ENCODE peak calls at places on chromosomes 12 and 14, in six cellular contexts. A is GM06990; K is esophagus squamous epithelium; W is OCI-LY7; M is CD8-positive, alpha-beta T cell; G is epithelial cell of esophagus. I is an unnamed sample.

GRCh38 chr14:102537981-102538597 is 28.5 kb upstream of the ANKRD9 start:
- DNase-seq in A (no peak), K (no peak), W (no peak), M (no peak), G (no peak), I (no peak)

GRCh38 chr12:24605916-24606315 is 343.0 kb downstream of the BCAT1 start:
- DNase-seq in A (no peak), K (no peak), W (no peak), M (no peak), G (no peak), I (no peak)

GRCh38 chr12:105928436-105928835 is 210.3 kb downstream of the NUAK1 start:
- DNase-seq in A (no peak), K (no peak), W (no peak), M (no peak), G (peak; percentile 99), I (no peak)

GRCh38 chr12:107491856-107492255 is 193.7 kb upstream of the PWP1 start:
- DNase-seq in A (no peak), K (no peak), W (no peak), M (no peak), G (no peak), I (no peak)

GRCh38 chr14:90454041-90455000 is 57.5 kb downstream of the CALM1 start:
- DNase-seq in A (no peak), K (no peak), W (peak; percentile 16), M (no peak), G (peak; percentile 85), I (no peak)

GRCh38 chr12:95763809-95764253 is 26.7 kb downstream of the NTN4 start:
- DNase-seq in A (no peak), K (no peak), W (no peak), M (no peak), G (peak; percentile 95), I (no peak)

GRCh38 chr14:22428681-22429315 is 160.2 kb downstream of the DAD1 start:
- DNase-seq in A (no peak), K (no peak), W (no peak), M (no peak), G (peak; percentile 22), I (no peak)

GRCh38 chr12:12331896-12332295 is 18.1 kb downstream of the MANSC1 start:
- DNase-seq in A (no peak), K (no peak), W (no peak), M (no peak), G (peak; percentile 83), I (no peak)

GRCh38 chr12:105590571-105590970 is 260.1 kb downstream of the C12orf75 start:
- DNase-seq in A (no peak), K (no peak), W (no peak), M (no peak), G (peak; percentile 84), I (no peak)

GRCh38 chr14:45177081-45177480 is 41.4 kb downstream of the FANCM start:
- DNase-seq in A (no peak), K (no peak), W (no peak), M (no peak), G (peak; percentile 92), I (no peak)

GRCh38 chr14:22597265-22597664 is 835 bp upstream of the ABHD4 start:
- DNase-seq in A (no peak), K (no peak), W (no peak), M (no peak), G (no peak), I (no peak)

GRCh38 chr12:26830783-26831601 is 2.0 kb downstream of the ITPR2 start:
- DNase-seq in A (no peak), K (no peak), W (peak; percentile 31), M (no peak), G (no peak), I (no peak)

GRCh38 chr12:26830358-26830757 is 2.6 kb downstream of the ITPR2 start:
- DNase-seq in A (no peak), K (no peak), W (no peak), M (no peak), G (no peak), I (no peak)

GRCh38 chr12:26833692-26834168 is 736 bp upstream of the ITPR2 start:
- DNase-seq in A (peak; percentile 48), K (no peak), W (peak; percentile 85), M (peak; percentile 64), G (no peak), I (peak; percentile 77)

GRCh38 chr12:26831959-26832816 is 806 bp downstream of the ITPR2 start:
- DNase-seq in A (peak; percentile 83), K (no peak), W (peak; percentile 89), M (peak; percentile 78), G (peak; percentile 76), I (peak; percentile 85)

GRCh38 chr12:26832817-26833691 is at the start of gene ITPR2:
- DNase-seq in A (peak; percentile 94), K (peak; percentile 38), W (peak; percentile 95), M (peak; percentile 95), G (peak; percentile 93), I (peak; percentile 100)
- TF ChIP-seq CTCF in A (no peak), K (peak; percentile 32), W (peak; percentile 41), M (no peak), G (no peak), I (peak; percentile 45)

GRCh38 chr14:20682127-20682434 is 2.3 kb upstream of the RNASE4 start:
- DNase-seq in A (no peak), K (no peak), W (no peak), M (no peak), G (no peak), I (no peak)
- TF ChIP-seq CTCF in A (no peak), K (no peak), W (no peak), M (no peak), G (peak; percentile 13), I (no peak)

DNA sequence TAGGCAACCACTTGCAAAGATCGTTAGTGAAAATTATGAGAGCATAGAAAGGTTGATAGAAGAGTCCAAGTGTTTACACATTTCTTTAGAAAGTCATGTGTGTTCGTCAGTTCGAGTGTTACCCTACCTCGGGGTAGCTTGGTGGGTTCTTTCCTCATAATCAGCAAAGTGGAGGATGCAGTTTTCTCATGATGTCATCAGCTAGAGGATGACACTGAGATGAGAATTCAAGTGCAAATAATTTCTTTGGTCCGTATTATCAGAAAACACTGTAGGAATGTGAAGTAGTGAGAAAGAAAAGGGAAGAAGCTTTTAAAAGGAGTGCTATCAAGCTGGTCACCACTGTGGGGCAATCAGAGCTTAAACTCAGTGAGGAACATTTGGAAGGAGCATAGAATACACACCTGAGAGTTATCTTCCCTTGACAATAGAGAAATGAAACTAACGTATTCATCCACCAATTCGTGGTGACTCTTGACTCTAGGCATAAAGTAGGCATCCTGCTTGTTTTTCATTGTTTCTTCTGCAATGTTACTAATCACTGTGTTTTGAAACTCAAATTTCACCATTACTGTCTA is 1340.9 kb upstream of the TMEM132C start:
- DNase-seq in A (no peak), K (no peak), W (peak; percentile 12), M (no peak), G (peak; percentile 3), I (no peak)
- TF ChIP-seq CTCF in A (peak; percentile 6), K (no peak), W (peak; percentile 35), M (no peak), G (peak; percentile 4), I (no peak)

DNA sequence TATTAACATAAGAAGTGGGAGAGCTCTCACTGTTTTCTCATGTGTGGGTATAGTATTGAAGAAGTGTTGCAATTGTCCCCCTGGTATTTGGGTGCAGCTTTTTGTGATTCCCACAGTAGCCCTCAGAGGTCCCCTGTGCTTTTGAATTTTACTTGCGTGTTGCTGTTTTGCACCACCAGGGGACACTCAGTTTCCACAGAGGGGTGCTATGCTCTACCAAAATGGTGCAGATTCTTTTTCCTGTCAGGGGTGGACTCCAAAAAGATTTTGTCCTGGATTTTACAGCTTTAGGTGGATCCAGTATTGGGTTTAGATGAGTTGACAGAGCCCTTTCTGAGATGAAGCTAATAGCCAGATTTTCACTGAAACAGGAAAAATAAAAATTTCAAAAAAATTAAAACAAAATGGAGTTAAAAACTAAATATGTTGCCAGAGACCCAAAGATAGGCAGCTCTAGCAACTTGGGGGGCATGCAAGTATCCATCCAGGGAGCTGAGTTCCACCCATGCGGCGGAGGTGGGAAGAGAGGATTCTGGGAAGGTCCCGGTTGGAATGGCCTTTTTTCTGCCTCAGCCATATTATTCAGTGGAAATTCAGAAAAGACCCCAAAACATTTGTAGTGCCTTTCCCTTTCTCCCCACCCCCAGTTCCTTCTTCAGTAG is 50.2 kb downstream of the TTLL5 start:
- DNase-seq in A (no peak), K (no peak), W (peak; percentile 32), M (no peak), G (peak; percentile 67), I (peak; percentile 45)
- TF ChIP-seq CTCF in A (peak; percentile 85), K (peak; percentile 69), W (peak; percentile 74), M (peak; percentile 33), G (peak; percentile 90), I (peak; percentile 51)

GRCh38 chr12:109880938-109881337 is 597 bp upstream of the GLTP start:
- DNase-seq in A (no peak), K (no peak), W (no peak), M (no peak), G (peak; percentile 38), I (no peak)

GRCh38 chr12:109879332-109880048 is 851 bp downstream of the GLTP start:
- DNase-seq in A (no peak), K (no peak), W (no peak), M (no peak), G (no peak), I (no peak)

GRCh38 chr12:109878749-109879148 is 1.6 kb downstream of the GLTP start:
- DNase-seq in A (no peak), K (no peak), W (no peak), M (no peak), G (peak; percentile 44), I (no peak)

GRCh38 chr12:109881752-109882151 is 1.4 kb upstream of the GLTP start:
- DNase-seq in A (no peak), K (no peak), W (no peak), M (no peak), G (peak; percentile 79), I (no peak)

GRCh38 chr12:109880049-109880931 is at the start of gene GLTP:
- DNase-seq in A (peak; percentile 92), K (no peak), W (peak; percentile 94), M (peak; percentile 95), G (peak; percentile 91), I (peak; percentile 98)
- TF ChIP-seq CTCF in A (no peak), K (peak; percentile 95), W (peak; percentile 57), M (peak; percentile 48), G (no peak), I (peak; percentile 92)

DNA sequence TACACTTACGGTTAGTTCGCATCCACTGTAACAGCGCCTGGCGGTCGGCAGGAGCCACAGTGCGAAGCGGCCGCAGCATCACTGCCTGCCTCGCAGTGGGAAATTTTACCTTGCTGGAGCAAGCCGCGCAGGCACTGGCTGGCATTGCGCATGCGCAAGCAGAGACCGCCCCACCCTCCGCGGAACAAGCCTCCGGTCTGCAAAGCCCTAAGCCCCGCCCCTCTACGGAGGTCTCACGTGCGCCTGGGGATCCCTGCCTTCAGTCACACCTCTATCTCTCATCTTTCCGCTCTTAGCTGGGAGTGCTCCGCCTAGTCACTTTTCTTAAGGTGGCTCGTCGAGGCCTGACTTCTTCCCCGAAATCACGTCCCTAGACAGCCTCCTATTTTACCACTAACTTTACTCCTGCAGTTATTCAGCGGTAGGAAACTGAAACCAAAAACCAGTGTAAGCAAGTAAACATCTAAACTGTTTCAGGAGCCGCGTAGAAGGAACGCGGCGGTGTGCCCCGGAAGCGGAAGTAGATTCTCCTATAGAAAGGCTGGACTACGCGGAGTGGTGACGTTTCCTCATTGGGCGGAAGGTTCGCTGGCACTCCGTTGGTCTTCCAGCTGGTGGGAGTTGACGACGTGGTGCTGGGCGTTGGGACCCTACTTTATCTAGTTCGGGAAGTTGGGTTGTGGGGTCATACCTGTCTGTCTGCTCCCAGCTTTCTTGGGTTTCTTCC is at the start of gene SRP54:
- DNase-seq in A (peak; percentile 98), K (peak; percentile 94), W (peak; percentile 99), M (peak; percentile 99), G (peak; percentile 99), I (peak; percentile 92)
- TF ChIP-seq CTCF in A (peak; percentile 21), K (peak; percentile 51), W (no peak), M (no peak), G (peak; percentile 43), I (no peak)